ENCODE peak calls at places on chromosomes 1 and 21, in five cellular contexts. One of them, this sample, is unnamed.

GRCh38 chr1:97063532-97063931 is 341.9 kb downstream of the PTBP2 start:
- DNase-seq in SK-N-SH: no peak
- DNase-seq in A549: no peak
- DNase-seq in IMR-90: no peak
- DNase-seq in K562: no peak
- DNase-seq in this sample: no peak

GRCh38 chr21:32463367-32463766 is 50.9 kb downstream of the EVA1C start:
- DNase-seq in SK-N-SH: no peak
- DNase-seq in IMR-90: peak; percentile 29
- DNase-seq in K562: no peak
- DNase-seq in A549: peak; percentile 68
- DNase-seq in this sample: no peak

GRCh38 chr1:6675936-6676335 is 25.7 kb downstream of the DNAJC11 start:
- DNase-seq in A549: no peak
- DNase-seq in K562: no peak
- DNase-seq in IMR-90: no peak
- DNase-seq in SK-N-SH: no peak
- DNase-seq in this sample: no peak

GRCh38 chr1:179601093-179601492 is 9.5 kb downstream of the TDRD5 start:
- DNase-seq in K562: no peak
- DNase-seq in IMR-90: no peak
- DNase-seq in A549: no peak
- DNase-seq in SK-N-SH: no peak
- DNase-seq in this sample: no peak

GRCh38 chr21:27715131-27715530 is 748.2 kb upstream of the ADAMTS5 start:
- DNase-seq in IMR-90: no peak
- DNase-seq in K562: no peak
- DNase-seq in SK-N-SH: no peak
- DNase-seq in A549: no peak
- DNase-seq in this sample: no peak

GRCh38 chr1:10736623-10737267 is 59.7 kb downstream of the CASZ1 start:
- DNase-seq in IMR-90: no peak
- DNase-seq in SK-N-SH: no peak
- DNase-seq in A549: no peak
- DNase-seq in K562: no peak
- DNase-seq in this sample: no peak

GRCh38 chr1:22105611-22106207 is 37.2 kb downstream of the WNT4 start:
- DNase-seq in SK-N-SH: peak; percentile 64
- DNase-seq in A549: peak; percentile 38
- DNase-seq in IMR-90: peak; percentile 69
- DNase-seq in K562: peak; percentile 67
- DNase-seq in this sample: no peak

GRCh38 chr1:65066766-65067490 is 81.1 kb upstream of the AK4 start:
- DNase-seq in IMR-90: peak; percentile 58
- DNase-seq in K562: peak; percentile 88
- DNase-seq in A549: peak; percentile 43
- DNase-seq in SK-N-SH: peak; percentile 87
- DNase-seq in this sample: no peak

GRCh38 chr21:28509031-28509430 is 483.6 kb downstream of the LTN1 start:
- DNase-seq in K562: no peak
- DNase-seq in A549: no peak
- DNase-seq in IMR-90: no peak
- DNase-seq in SK-N-SH: no peak
- DNase-seq in this sample: no peak

GRCh38 chr1:109466440-109467300 is at the start of gene SYPL2:
- DNase-seq in IMR-90: peak; percentile 12
- DNase-seq in K562: peak; percentile 55
- DNase-seq in A549: no peak
- DNase-seq in SK-N-SH: peak; percentile 79
- DNase-seq in this sample: no peak

GRCh38 chr1:41056907-41057306 is 35.4 kb upstream of the SLFNL1 start:
- DNase-seq in K562: no peak
- DNase-seq in SK-N-SH: no peak
- DNase-seq in A549: no peak
- DNase-seq in IMR-90: no peak
- DNase-seq in this sample: no peak

GRCh38 chr1:41048540-41048939 is 27.0 kb upstream of the SLFNL1 start:
- DNase-seq in K562: peak; percentile 45
- DNase-seq in A549: no peak
- DNase-seq in IMR-90: no peak
- DNase-seq in SK-N-SH: no peak
- DNase-seq in this sample: no peak

GRCh38 chr1:41051022-41051421 is 29.5 kb upstream of the SLFNL1 start:
- DNase-seq in K562: no peak
- DNase-seq in A549: no peak
- DNase-seq in SK-N-SH: no peak
- DNase-seq in IMR-90: no peak
- DNase-seq in this sample: no peak

GRCh38 chr1:41053324-41053723 is 31.8 kb upstream of the SLFNL1 start:
- DNase-seq in A549: no peak
- DNase-seq in IMR-90: no peak
- DNase-seq in K562: no peak
- DNase-seq in SK-N-SH: no peak
- DNase-seq in this sample: no peak
- TF ChIP-seq RCOR1 in A549: no peak
- TF ChIP-seq RCOR1 in IMR-90: no peak
- TF ChIP-seq RCOR1 in K562: no peak
- TF ChIP-seq RCOR1 in SK-N-SH: no peak
- TF ChIP-seq RCOR1 in this sample: no peak

GRCh38 chr1:214514819-214515383 is 36.5 kb downstream of the PTPN14 start:
- DNase-seq in IMR-90: no peak
- DNase-seq in K562: no peak
- DNase-seq in SK-N-SH: no peak
- DNase-seq in A549: no peak
- DNase-seq in this sample: no peak
- TF ChIP-seq RCOR1 in IMR-90: no peak
- TF ChIP-seq RCOR1 in K562: no peak
- TF ChIP-seq RCOR1 in SK-N-SH: no peak
- TF ChIP-seq RCOR1 in A549: no peak
- TF ChIP-seq RCOR1 in this sample: no peak

DNA sequence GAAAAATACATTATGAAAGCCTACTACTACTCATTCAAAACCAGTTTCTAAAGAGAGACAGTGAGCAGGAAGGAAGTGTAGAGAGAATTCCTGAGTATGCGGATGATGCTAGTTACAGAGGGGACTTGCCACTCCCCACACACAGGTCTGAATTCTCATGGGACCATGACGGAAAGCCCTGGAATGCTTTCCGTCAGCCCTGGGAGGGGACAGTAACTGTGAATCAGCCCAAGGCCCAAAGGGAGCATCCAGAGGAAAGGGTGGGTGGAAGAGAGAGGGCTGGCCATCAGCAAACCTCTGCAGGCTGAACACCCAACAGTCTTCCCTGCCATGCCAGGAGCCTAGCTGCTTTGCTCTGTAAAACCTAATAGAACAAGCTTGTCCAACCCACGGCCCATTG is 36.4 kb downstream of the RCSD1 start:
- DNase-seq in SK-N-SH: no peak
- DNase-seq in IMR-90: peak; percentile 45
- DNase-seq in K562: no peak
- DNase-seq in A549: no peak
- DNase-seq in this sample: no peak
- TF ChIP-seq RCOR1 in SK-N-SH: no peak
- TF ChIP-seq RCOR1 in IMR-90: no peak
- TF ChIP-seq RCOR1 in K562: no peak
- TF ChIP-seq RCOR1 in A549: no peak
- TF ChIP-seq RCOR1 in this sample: no peak

DNA sequence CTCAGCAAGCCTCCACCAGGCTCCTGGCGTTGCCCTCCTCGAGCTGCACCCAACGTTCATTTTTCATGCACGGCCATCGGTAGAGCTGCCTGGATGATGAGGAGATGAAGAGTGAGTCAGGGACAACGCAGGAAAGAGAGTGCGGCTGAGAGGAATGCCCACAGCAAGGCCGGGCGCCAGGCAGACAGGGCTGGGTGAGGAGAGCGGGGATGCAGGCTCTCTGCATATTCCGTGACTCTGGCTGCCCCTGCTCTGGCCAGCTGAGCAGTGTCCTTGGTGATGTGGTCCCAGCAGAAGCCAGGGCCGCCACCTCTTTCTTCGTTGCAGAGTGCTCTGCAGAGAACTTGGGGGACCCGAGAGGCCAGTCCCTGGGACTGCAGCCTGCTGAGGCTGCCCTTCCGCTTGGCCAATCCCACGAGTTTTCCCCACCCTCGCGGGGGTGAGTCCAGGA is 10.8 kb downstream of the UMODL1 start:
- DNase-seq in IMR-90: no peak
- DNase-seq in K562: no peak
- DNase-seq in A549: no peak
- DNase-seq in SK-N-SH: no peak
- DNase-seq in this sample: no peak
- TF ChIP-seq RCOR1 in IMR-90: no peak
- TF ChIP-seq RCOR1 in K562: no peak
- TF ChIP-seq RCOR1 in A549: no peak
- TF ChIP-seq RCOR1 in SK-N-SH: no peak
- TF ChIP-seq RCOR1 in this sample: no peak

GRCh38 chr1:56291374-56291841 is 288.0 kb downstream of the PLPP3 start:
- DNase-seq in A549: no peak
- DNase-seq in SK-N-SH: no peak
- DNase-seq in IMR-90: no peak
- DNase-seq in K562: no peak
- DNase-seq in this sample: no peak

GRCh38 chr1:56286956-56287355 is 292.4 kb downstream of the PLPP3 start:
- DNase-seq in K562: no peak
- DNase-seq in A549: no peak
- DNase-seq in IMR-90: no peak
- DNase-seq in SK-N-SH: no peak
- DNase-seq in this sample: no peak

GRCh38 chr1:56286506-56286905 is 292.9 kb downstream of the PLPP3 start:
- DNase-seq in K562: no peak
- DNase-seq in A549: no peak
- DNase-seq in IMR-90: no peak
- DNase-seq in SK-N-SH: no peak
- DNase-seq in this sample: no peak

GRCh38 chr1:56287736-56288135 is 291.6 kb downstream of the PLPP3 start:
- DNase-seq in IMR-90: no peak
- DNase-seq in K562: no peak
- DNase-seq in A549: no peak
- DNase-seq in SK-N-SH: no peak
- DNase-seq in this sample: no peak

DNA sequence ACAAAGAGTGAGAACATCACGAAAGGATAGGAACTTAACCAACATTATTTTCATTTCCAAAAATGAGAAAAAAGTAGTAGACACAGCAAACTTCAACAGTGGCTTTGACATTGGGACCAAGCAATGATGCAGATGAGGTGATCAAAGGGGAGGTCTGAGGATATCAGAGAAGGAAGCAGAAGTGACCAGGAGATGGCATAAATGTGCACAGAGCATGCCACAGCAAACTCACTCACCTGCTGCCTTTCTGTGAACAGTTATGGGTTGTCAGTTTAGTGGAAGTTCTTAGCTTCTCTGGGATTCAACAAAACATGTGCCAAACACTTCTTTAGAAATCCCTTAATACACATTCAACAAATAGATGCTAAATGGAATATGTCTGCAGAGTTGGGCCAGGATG is 290.1 kb downstream of the PLPP3 start:
- DNase-seq in K562: no peak
- DNase-seq in IMR-90: no peak
- DNase-seq in A549: no peak
- DNase-seq in SK-N-SH: no peak
- DNase-seq in this sample: no peak
- TF ChIP-seq RCOR1 in K562: no peak
- TF ChIP-seq RCOR1 in IMR-90: no peak
- TF ChIP-seq RCOR1 in A549: no peak
- TF ChIP-seq RCOR1 in SK-N-SH: no peak
- TF ChIP-seq RCOR1 in this sample: no peak

GRCh38 chr1:177945943-177946650 is 23.8 kb downstream of the SEC16B start:
- DNase-seq in A549: peak; percentile 67
- DNase-seq in IMR-90: peak; percentile 65
- DNase-seq in K562: peak; percentile 58
- DNase-seq in SK-N-SH: peak; percentile 69
- DNase-seq in this sample: no peak
- TF ChIP-seq RCOR1 in A549: no peak
- TF ChIP-seq RCOR1 in IMR-90: no peak
- TF ChIP-seq RCOR1 in K562: no peak
- TF ChIP-seq RCOR1 in SK-N-SH: no peak
- TF ChIP-seq RCOR1 in this sample: no peak

GRCh38 chr1:185044981-185045792 is at the start of gene RNF2:
- DNase-seq in A549: peak; percentile 57
- DNase-seq in IMR-90: peak; percentile 71
- DNase-seq in SK-N-SH: peak; percentile 95
- DNase-seq in K562: peak; percentile 92
- DNase-seq in this sample: peak; percentile 13

GRCh38 chr1:185049670-185050069 is 4.3 kb downstream of the RNF2 start:
- DNase-seq in IMR-90: no peak
- DNase-seq in SK-N-SH: no peak
- DNase-seq in K562: no peak
- DNase-seq in A549: no peak
- DNase-seq in this sample: no peak

GRCh38 chr1:185044387-185044786 is 971 bp upstream of the RNF2 start:
- DNase-seq in K562: no peak
- DNase-seq in IMR-90: no peak
- DNase-seq in SK-N-SH: no peak
- DNase-seq in A549: no peak
- DNase-seq in this sample: no peak

GRCh38 chr1:185045793-185046441 is 559 bp downstream of the RNF2 start:
- DNase-seq in SK-N-SH: peak; percentile 84
- DNase-seq in A549: peak; percentile 44
- DNase-seq in IMR-90: peak; percentile 31
- DNase-seq in K562: peak; percentile 81
- DNase-seq in this sample: no peak

DNA sequence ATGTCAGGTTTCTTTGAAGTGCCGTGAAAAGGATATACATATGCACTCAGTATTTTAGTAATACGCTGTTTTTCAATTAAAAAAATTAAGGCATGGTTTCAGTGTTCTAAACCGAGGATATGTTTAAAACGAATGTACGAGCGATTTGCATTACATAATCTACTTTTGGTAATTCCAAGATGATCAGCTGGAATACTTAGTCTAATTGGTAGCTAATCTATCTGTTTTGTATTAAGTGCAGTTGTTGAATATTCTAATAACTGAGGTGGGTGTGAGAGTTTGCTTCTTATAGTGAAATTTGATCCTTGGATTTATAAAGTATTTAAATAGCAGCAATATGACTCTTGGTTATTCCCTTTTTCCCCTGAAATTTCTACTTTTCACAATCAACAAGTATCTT is 1.3 kb downstream of the RNF2 start:
- DNase-seq in IMR-90: no peak
- DNase-seq in SK-N-SH: no peak
- DNase-seq in A549: no peak
- DNase-seq in K562: no peak
- DNase-seq in this sample: no peak
- TF ChIP-seq RCOR1 in IMR-90: no peak
- TF ChIP-seq RCOR1 in SK-N-SH: no peak
- TF ChIP-seq RCOR1 in A549: no peak
- TF ChIP-seq RCOR1 in K562: no peak
- TF ChIP-seq RCOR1 in this sample: no peak

GRCh38 chr1:98659879-98660278 is 1.6 kb upstream of the SNX7 start:
- DNase-seq in A549: no peak
- DNase-seq in K562: no peak
- DNase-seq in IMR-90: no peak
- DNase-seq in SK-N-SH: no peak
- DNase-seq in this sample: no peak

GRCh38 chr1:98661544-98662353 is at the start of gene SNX7:
- DNase-seq in SK-N-SH: peak; percentile 97
- DNase-seq in A549: peak; percentile 59
- DNase-seq in K562: no peak
- DNase-seq in IMR-90: peak; percentile 69
- DNase-seq in this sample: no peak

GRCh38 chr1:98662354-98662665 is 789 bp downstream of the SNX7 start:
- DNase-seq in A549: peak; percentile 10
- DNase-seq in SK-N-SH: no peak
- DNase-seq in IMR-90: peak; percentile 54
- DNase-seq in K562: no peak
- DNase-seq in this sample: no peak

GRCh38 chr1:98660941-98661543 is 479 bp upstream of the SNX7 start:
- DNase-seq in A549: no peak
- DNase-seq in IMR-90: peak; percentile 2
- DNase-seq in K562: no peak
- DNase-seq in SK-N-SH: no peak
- DNase-seq in this sample: no peak
- TF ChIP-seq RCOR1 in A549: no peak
- TF ChIP-seq RCOR1 in IMR-90: no peak
- TF ChIP-seq RCOR1 in K562: no peak
- TF ChIP-seq RCOR1 in SK-N-SH: no peak
- TF ChIP-seq RCOR1 in this sample: no peak

This sample was measured in GM12878.